ENCODE peak calls at places on chromosomes 3 and 15, in five cellular contexts. E, J, Y, B and W are unnamed samples.
A peak's percentile ranks its signal among the peaks of the same experiment; 100 is the strongest.

GRCh38 chr3:126114406-126115386 is 30.8 kb upstream of the SLC41A3 start:
- DNase-seq in B (no peak), E (no peak), J (no peak), Y (no peak), W (peak; percentile 17)

GRCh38 chr3:109874900-109875735 is 537.8 kb upstream of the DPPA4 start:
- DNase-seq in Y (no peak), E (no peak), B (no peak), J (no peak), W (no peak)

GRCh38 chr3:104460477-104461406 is 906.0 kb upstream of the ALCAM start:
- DNase-seq in Y (no peak), B (no peak), E (no peak), J (peak; percentile 50), W (no peak)

GRCh38 chr3:14124223-14124614 is 451 bp downstream of the CHCHD4 start:
- DNase-seq in J (peak; percentile 73), E (peak; percentile 80), B (peak; percentile 66), Y (peak; percentile 44), W (no peak)

GRCh38 chr3:78322780-78323179 is 1282.9 kb downstream of the ROBO2 start:
- DNase-seq in J (peak; percentile 33), Y (no peak), B (no peak), E (no peak), W (no peak)

GRCh38 chr3:127482216-127483004 is 108.1 kb downstream of the TPRA1 start:
- DNase-seq in J (no peak), E (no peak), Y (no peak), B (no peak), W (peak; percentile 64)

GRCh38 chr15:42591238-42591936 is 16.0 kb downstream of the STARD9 start:
- DNase-seq in J (peak; percentile 56), E (no peak), B (no peak), Y (peak; percentile 30), W (no peak)

GRCh38 chr3:172717493-172718088 is 6.7 kb upstream of the NCEH1 start:
- DNase-seq in E (no peak), B (no peak), Y (peak; percentile 25), J (no peak), W (no peak)

GRCh38 chr15:87746333-87746732 is 510.2 kb downstream of the NTRK3 start:
- DNase-seq in B (no peak), Y (no peak), E (no peak), J (no peak), W (no peak)

GRCh38 chr15:27410986-27411385 is 440.0 kb downstream of the GABRG3 start:
- DNase-seq in Y (no peak), J (no peak), B (no peak), E (no peak), W (no peak)

GRCh38 chr3:101938262-101938847 is 89.0 kb downstream of the NFKBIZ start:
- DNase-seq in B (no peak), J (no peak), Y (no peak), E (no peak), W (no peak)

GRCh38 chr15:99436472-99437314 is 129.1 kb upstream of the MEF2A start:
- DNase-seq in J (no peak), B (no peak), Y (no peak), E (peak; percentile 30), W (no peak)

GRCh38 chr3:105715372-105715771 is 153.4 kb downstream of the CBLB start:
- DNase-seq in B (no peak), Y (no peak), E (no peak), J (no peak), W (no peak)

GRCh38 chr3:120498947-120499346 is 48.2 kb upstream of the FSTL1 start:
- DNase-seq in B (no peak), E (no peak), Y (peak; percentile 15), J (peak; percentile 60), W (no peak)

GRCh38 chr15:44038801-44039200 is 156.3 kb downstream of the FRMD5 start:
- DNase-seq in B (no peak), Y (no peak), E (no peak), J (peak; percentile 39), W (no peak)

GRCh38 chr15:94412979-94413741 is 181.8 kb downstream of the MCTP2 start:
- DNase-seq in Y (no peak), B (no peak), E (no peak), J (no peak), W (no peak)

GRCh38 chr15:43253431-43254403 is 13.0 kb downstream of the TGM5 start:
- DNase-seq in E (peak; percentile 53), B (peak; percentile 52), Y (no peak), J (no peak), W (no peak)

GRCh38 chr15:45179221-45179985 is 8.4 kb downstream of the SHF start:
- DNase-seq in Y (peak; percentile 55), J (peak; percentile 81), E (no peak), B (peak; percentile 39), W (no peak)

GRCh38 chr3:29410200-29410599 is 129.3 kb downstream of the RBMS3 start:
- DNase-seq in J (no peak), B (no peak), Y (no peak), E (no peak), W (no peak)

GRCh38 chr15:31079519-31079918 is 22.0 kb downstream of the TRPM1 start:
- DNase-seq in Y (no peak), E (no peak), J (no peak), B (no peak), W (no peak)

GRCh38 chr3:102484384-102484783 is 49.6 kb downstream of the ZPLD1 start:
- DNase-seq in E (no peak), B (no peak), J (no peak), Y (no peak), W (no peak)

GRCh38 chr3:38164136-38164965 is 986 bp upstream of the OXSR1 start:
- DNase-seq in Y (no peak), E (no peak), J (no peak), B (no peak), W (no peak)

GRCh38 chr3:146382386-146382785 is 87.0 kb downstream of the PLSCR2 start:
- DNase-seq in J (peak; percentile 11), E (no peak), Y (peak; percentile 7), B (no peak), W (no peak)

GRCh38 chr15:44296625-44297524 is 8.4 kb downstream of the GOLM2 start:
- DNase-seq in E (no peak), Y (no peak), B (no peak), J (peak; percentile 50), W (no peak)

GRCh38 chr15:31591908-31592307 is 265.3 kb downstream of the KLF13 start:
- DNase-seq in J (no peak), E (no peak), Y (no peak), B (no peak), W (no peak)

GRCh38 chr3:155370198-155370597 is 76.7 kb upstream of the STRIT1 start:
- DNase-seq in B (no peak), E (peak; percentile 70), J (no peak), Y (no peak), W (no peak)

GRCh38 chr3:7285502-7285901 is 424.6 kb downstream of the GRM7 start:
- DNase-seq in J (no peak), B (no peak), Y (no peak), E (no peak), W (no peak)

GRCh38 chr3:30428251-30428650 is 178.2 kb upstream of the TGFBR2 start:
- DNase-seq in Y (no peak), B (no peak), E (no peak), J (no peak), W (no peak)

GRCh38 chr3:56930706-56931105 is 129.0 kb upstream of the ARHGEF3 start:
- DNase-seq in B (peak; percentile 37), E (no peak), Y (no peak), J (no peak), W (no peak)

GRCh38 chr3:160184655-160185054 is 40.6 kb upstream of the C3orf80 start:
- DNase-seq in B (no peak), E (no peak), J (no peak), Y (no peak), W (no peak)